ENCODE peak calls at places on chromosomes 3 and 15, in four cellular contexts. One of them, this sample, is unnamed.

GRCh38 chr15:94638183-94638582 is 406.8 kb downstream of the MCTP2 start:
- DNase-seq in amniotic epithelial cell: no peak
- DNase-seq in activated naive CD8-positive, alpha-beta T cell treated with anti-CD3 and anti-CD28 coated beads for 36 hours: no peak
- DNase-seq in ureter: no peak
- DNase-seq in this sample: no peak

GRCh38 chr3:155984791-155985417 is 114.5 kb downstream of the GMPS start:
- DNase-seq in ureter: no peak
- DNase-seq in activated naive CD8-positive, alpha-beta T cell treated with anti-CD3 and anti-CD28 coated beads for 36 hours: no peak
- DNase-seq in amniotic epithelial cell: no peak
- DNase-seq in this sample: no peak

GRCh38 chr15:42507514-42507913 is 12.1 kb downstream of the SNAP23 start:
- DNase-seq in amniotic epithelial cell: no peak
- DNase-seq in activated naive CD8-positive, alpha-beta T cell treated with anti-CD3 and anti-CD28 coated beads for 36 hours: no peak
- DNase-seq in ureter: no peak
- DNase-seq in this sample: no peak

GRCh38 chr15:59401810-59402569 is 29.3 kb upstream of the MYO1E start:
- DNase-seq in amniotic epithelial cell: no peak
- DNase-seq in activated naive CD8-positive, alpha-beta T cell treated with anti-CD3 and anti-CD28 coated beads for 36 hours: no peak
- DNase-seq in ureter: no peak
- DNase-seq in this sample: no peak

GRCh38 chr15:96331141-96331941 is 841 bp downstream of the NR2F2 start:
- DNase-seq in ureter: no peak
- DNase-seq in activated naive CD8-positive, alpha-beta T cell treated with anti-CD3 and anti-CD28 coated beads for 36 hours: no peak
- DNase-seq in amniotic epithelial cell: no peak
- DNase-seq in this sample: no peak

GRCh38 chr3:4656059-4656458 is 162.9 kb downstream of the ITPR1 start:
- DNase-seq in ureter: peak; percentile 59
- DNase-seq in amniotic epithelial cell: peak; percentile 89
- DNase-seq in activated naive CD8-positive, alpha-beta T cell treated with anti-CD3 and anti-CD28 coated beads for 36 hours: no peak
- DNase-seq in this sample: peak; percentile 26

GRCh38 chr3:170330366-170330765 is 27.1 kb upstream of the SKIL start:
- DNase-seq in activated naive CD8-positive, alpha-beta T cell treated with anti-CD3 and anti-CD28 coated beads for 36 hours: no peak
- DNase-seq in amniotic epithelial cell: no peak
- DNase-seq in ureter: no peak
- DNase-seq in this sample: no peak

GRCh38 chr3:195907730-195908438 is 467 bp downstream of the TNK2 start:
- DNase-seq in ureter: no peak
- DNase-seq in activated naive CD8-positive, alpha-beta T cell treated with anti-CD3 and anti-CD28 coated beads for 36 hours: peak; percentile 62
- DNase-seq in amniotic epithelial cell: peak; percentile 12
- DNase-seq in this sample: no peak